ENCODE peak calls at places on chromosomes 1 and 21, in six cellular contexts. One of them, this sample, is unnamed.
A peak's percentile ranks its signal among the peaks of the same experiment; 100 is the strongest.

GRCh38 chr1:115275216-115275615 is 62.8 kb downstream of the NGF start:
- DNase-seq in GM12878: no peak
- DNase-seq in GM12891: no peak
- DNase-seq in HepG2: no peak
- DNase-seq in H1: no peak
- DNase-seq in K562: peak; percentile 52
- DNase-seq in this sample: no peak

GRCh38 chr1:101200513-101200912 is 36.3 kb upstream of the S1PR1 start:
- DNase-seq in GM12878: no peak
- DNase-seq in HepG2: no peak
- DNase-seq in GM12891: no peak
- DNase-seq in K562: no peak
- DNase-seq in H1: no peak
- DNase-seq in this sample: no peak

GRCh38 chr1:210900079-210900478 is 233.9 kb downstream of the KCNH1 start:
- DNase-seq in H1: no peak
- DNase-seq in GM12891: no peak
- DNase-seq in K562: no peak
- DNase-seq in HepG2: no peak
- DNase-seq in GM12878: no peak
- DNase-seq in this sample: no peak

GRCh38 chr1:19232526-19232851 is 18.8 kb downstream of the EMC1 start:
- DNase-seq in K562: no peak
- DNase-seq in H1: no peak
- DNase-seq in HepG2: peak; percentile 25
- DNase-seq in GM12878: no peak
- DNase-seq in GM12891: no peak
- DNase-seq in this sample: no peak

GRCh38 chr1:160143695-160144094 is 7.7 kb upstream of the ATP1A4 start:
- DNase-seq in GM12878: no peak
- DNase-seq in GM12891: no peak
- DNase-seq in K562: no peak
- DNase-seq in H1: no peak
- DNase-seq in HepG2: no peak
- DNase-seq in this sample: no peak

GRCh38 chr1:113146242-113147072 is 73.5 kb downstream of the LRIG2 start:
- DNase-seq in GM12878: no peak
- DNase-seq in H1: no peak
- DNase-seq in K562: peak; percentile 59
- DNase-seq in HepG2: peak; percentile 87
- DNase-seq in GM12891: no peak
- DNase-seq in this sample: no peak

GRCh38 chr1:58975888-58976287 is 192.0 kb upstream of the JUN start:
- DNase-seq in GM12878: no peak
- DNase-seq in K562: peak; percentile 22
- DNase-seq in HepG2: no peak
- DNase-seq in H1: no peak
- DNase-seq in GM12891: no peak
- DNase-seq in this sample: no peak

GRCh38 chr1:54845772-54846171 is 41.2 kb downstream of the DHCR24 start:
- DNase-seq in GM12891: no peak
- DNase-seq in H1: peak; percentile 37
- DNase-seq in HepG2: no peak
- DNase-seq in K562: no peak
- DNase-seq in GM12878: no peak
- DNase-seq in this sample: no peak

GRCh38 chr1:161398900-161399256 is 31.2 kb upstream of the CFAP126 start:
- DNase-seq in K562: no peak
- DNase-seq in H1: no peak
- DNase-seq in GM12891: no peak
- DNase-seq in GM12878: no peak
- DNase-seq in HepG2: no peak
- DNase-seq in this sample: no peak

GRCh38 chr1:25642710-25643109 is 26.1 kb downstream of the MAN1C1 start:
- DNase-seq in GM12878: peak; percentile 44
- DNase-seq in GM12891: peak; percentile 42
- DNase-seq in K562: no peak
- DNase-seq in H1: peak; percentile 10
- DNase-seq in HepG2: no peak
- DNase-seq in this sample: no peak

GRCh38 chr1:68085752-68086151 is 35.3 kb upstream of the DIRAS3 start:
- DNase-seq in GM12891: no peak
- DNase-seq in HepG2: no peak
- DNase-seq in GM12878: no peak
- DNase-seq in H1: no peak
- DNase-seq in K562: no peak
- DNase-seq in this sample: no peak

GRCh38 chr1:53198241-53198651 is 1.6 kb downstream of the CPT2 start:
- DNase-seq in GM12878: no peak
- DNase-seq in K562: no peak
- DNase-seq in GM12891: no peak
- DNase-seq in H1: no peak
- DNase-seq in HepG2: no peak
- DNase-seq in this sample: no peak

GRCh38 chr21:39232926-39233325 is 49.7 kb upstream of the PSMG1 start:
- DNase-seq in GM12891: no peak
- DNase-seq in H1: no peak
- DNase-seq in K562: no peak
- DNase-seq in GM12878: no peak
- DNase-seq in HepG2: no peak
- DNase-seq in this sample: no peak

GRCh38 chr1:202280595-202280994 is 61.1 kb downstream of the UBE2T start:
- DNase-seq in H1: no peak
- DNase-seq in K562: no peak
- DNase-seq in GM12891: no peak
- DNase-seq in GM12878: no peak
- DNase-seq in HepG2: no peak
- DNase-seq in this sample: no peak

DNA sequence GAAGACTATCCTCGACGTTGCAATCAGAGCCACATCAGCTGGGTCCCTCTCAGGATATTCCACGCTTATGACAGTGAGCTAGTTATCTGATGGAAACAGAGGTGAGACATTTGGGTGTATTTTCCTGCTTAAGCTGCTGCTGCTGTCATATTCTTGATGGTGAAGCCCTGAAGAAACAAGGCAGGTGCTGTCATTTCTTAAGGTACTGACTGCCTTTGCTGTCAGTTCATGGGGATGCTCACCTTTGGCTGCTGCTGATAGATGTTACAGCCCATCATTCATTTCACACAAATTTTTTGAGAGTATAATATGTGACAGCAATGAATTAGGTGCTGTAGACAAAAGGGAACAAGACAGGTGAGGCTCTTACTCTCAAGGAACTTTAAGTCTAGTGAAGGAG is 577.4 kb downstream of the LMO4 start:
- DNase-seq in GM12891: no peak
- DNase-seq in K562: no peak
- DNase-seq in GM12878: no peak
- DNase-seq in H1: no peak
- DNase-seq in HepG2: no peak
- DNase-seq in this sample: no peak
- TF ChIP-seq POLR2AphosphoS5 in GM12891: no peak
- TF ChIP-seq POLR2AphosphoS5 in K562: no peak
- TF ChIP-seq POLR2AphosphoS5 in GM12878: no peak
- TF ChIP-seq POLR2AphosphoS5 in H1: no peak
- TF ChIP-seq POLR2AphosphoS5 in HepG2: no peak
- TF ChIP-seq POLR2AphosphoS5 in this sample: no peak

DNA sequence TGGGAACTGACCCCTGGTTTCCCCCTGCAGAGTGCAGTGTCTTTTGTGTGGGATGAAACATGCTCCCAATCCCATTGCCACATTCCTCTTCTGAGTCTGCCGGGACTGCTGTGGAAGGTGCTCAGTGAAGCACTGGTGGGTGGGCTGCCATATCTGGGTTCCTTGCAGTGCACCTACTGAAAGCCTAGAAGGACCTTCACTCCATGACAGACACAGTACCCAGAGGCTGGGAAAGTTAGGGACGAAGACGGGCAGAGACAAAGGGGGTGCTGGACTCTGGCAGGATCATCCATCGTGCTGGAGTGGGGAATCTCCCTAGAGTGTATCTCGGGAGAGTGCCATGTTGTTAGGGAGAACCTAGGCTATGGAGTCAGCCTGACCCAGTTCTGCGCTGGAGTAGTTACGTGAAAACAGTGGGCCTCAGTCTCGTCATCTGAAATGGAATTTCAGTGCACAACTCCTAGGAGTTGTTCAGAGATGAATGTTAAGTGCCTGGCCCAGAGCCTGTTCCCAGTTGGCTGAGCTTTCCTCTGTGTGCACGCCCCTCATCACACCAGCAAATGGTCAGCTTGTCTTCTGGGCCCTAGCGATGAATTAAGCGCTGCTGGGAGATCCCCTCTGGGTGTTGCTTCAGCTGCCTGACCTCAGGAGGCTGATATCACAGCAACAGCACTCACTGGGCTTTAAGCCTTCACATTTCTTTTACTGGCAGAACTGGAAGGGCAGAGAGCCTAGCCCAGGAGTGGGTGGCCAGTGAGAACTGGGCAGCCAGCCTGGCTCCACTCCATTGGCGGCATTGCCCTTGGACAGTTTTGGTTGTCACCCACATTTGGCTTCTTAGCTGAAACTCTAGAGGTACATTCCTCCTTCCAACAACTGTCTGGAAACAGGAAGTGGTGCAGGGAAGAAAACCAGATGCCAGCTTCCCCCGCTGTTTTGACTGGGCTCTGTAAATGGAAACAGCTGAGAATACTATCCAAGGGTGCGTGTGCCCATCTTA is 479.8 kb upstream of the VAMP3 start:
- DNase-seq in H1: peak; percentile 37
- DNase-seq in K562: no peak
- DNase-seq in GM12878: no peak
- DNase-seq in HepG2: no peak
- DNase-seq in GM12891: no peak
- DNase-seq in this sample: no peak
- TF ChIP-seq TAF1 in H1: no peak
- TF ChIP-seq TAF1 in K562: no peak
- TF ChIP-seq TAF1 in GM12878: no peak
- TF ChIP-seq TAF1 in HepG2: no peak
- TF ChIP-seq TAF1 in GM12891: no peak
- TF ChIP-seq TAF1 in this sample: no peak

GRCh38 chr1:3900969-3901529 is 977 bp upstream of the C1orf174 start:
- DNase-seq in K562: peak; percentile 99
- DNase-seq in GM12878: peak; percentile 86
- DNase-seq in H1: peak; percentile 97
- DNase-seq in GM12891: peak; percentile 93
- DNase-seq in HepG2: peak; percentile 93
- DNase-seq in this sample: peak; percentile 89
- TF ChIP-seq POLR2A in K562: peak; percentile 79
- TF ChIP-seq POLR2A in GM12878: peak; percentile 64
- TF ChIP-seq POLR2A in H1: no peak
- TF ChIP-seq POLR2A in GM12891: no peak
- TF ChIP-seq POLR2A in HepG2: no peak
- TF ChIP-seq POLR2A in this sample: no peak

DNA sequence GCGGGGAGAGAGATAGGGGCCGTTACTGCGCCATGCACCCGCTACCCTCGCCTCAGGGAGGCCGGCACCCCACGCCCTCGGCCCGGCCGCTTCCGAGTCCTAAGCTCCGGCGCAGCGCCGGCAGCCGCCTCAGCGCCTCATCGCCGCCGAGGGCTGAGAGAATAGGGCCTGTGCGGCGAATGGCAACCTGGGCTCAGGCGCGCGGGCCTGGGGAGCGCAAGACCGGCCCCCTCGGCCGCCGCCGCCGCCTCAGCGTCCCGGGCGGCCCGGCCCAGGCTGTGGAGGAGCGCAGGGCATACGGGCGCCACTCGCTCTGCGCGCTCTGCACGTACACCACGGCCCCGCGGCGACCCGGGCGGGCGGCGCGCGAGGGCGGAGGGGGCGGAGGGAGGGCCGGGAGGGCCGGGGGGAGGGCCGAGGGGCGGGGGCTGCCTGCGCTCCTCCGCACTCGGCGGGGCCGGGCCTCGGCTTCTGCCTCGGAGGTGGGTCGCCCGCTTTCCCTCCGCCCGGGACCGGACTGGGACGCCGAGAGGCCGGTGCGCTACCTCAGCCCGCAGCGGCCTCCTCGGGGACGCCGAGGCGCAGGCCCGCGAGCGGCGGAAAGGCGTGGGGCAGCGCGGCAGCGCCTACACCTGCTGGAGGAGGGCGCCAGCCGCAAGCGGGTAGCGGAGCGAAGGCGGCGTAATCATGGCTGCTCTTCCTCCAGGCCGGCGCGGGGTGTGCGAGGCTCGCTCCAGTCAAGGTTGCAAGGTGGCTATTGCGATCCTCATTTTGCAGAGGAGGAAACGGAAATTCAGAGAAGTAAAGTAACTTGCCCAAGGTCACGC is at the start of gene EGLN1:
- DNase-seq in HepG2: peak; percentile 82
- DNase-seq in GM12891: peak; percentile 70
- DNase-seq in H1: peak; percentile 82
- DNase-seq in K562: peak; percentile 93
- DNase-seq in GM12878: peak; percentile 48
- DNase-seq in this sample: peak; percentile 68
- TF ChIP-seq POLR2AphosphoS5 in HepG2: peak; percentile 53
- TF ChIP-seq POLR2AphosphoS5 in GM12891: no peak
- TF ChIP-seq POLR2AphosphoS5 in H1: peak; percentile 62
- TF ChIP-seq POLR2AphosphoS5 in K562: peak; percentile 51
- TF ChIP-seq POLR2AphosphoS5 in GM12878: no peak
- TF ChIP-seq POLR2AphosphoS5 in this sample: peak; percentile 67

DNA sequence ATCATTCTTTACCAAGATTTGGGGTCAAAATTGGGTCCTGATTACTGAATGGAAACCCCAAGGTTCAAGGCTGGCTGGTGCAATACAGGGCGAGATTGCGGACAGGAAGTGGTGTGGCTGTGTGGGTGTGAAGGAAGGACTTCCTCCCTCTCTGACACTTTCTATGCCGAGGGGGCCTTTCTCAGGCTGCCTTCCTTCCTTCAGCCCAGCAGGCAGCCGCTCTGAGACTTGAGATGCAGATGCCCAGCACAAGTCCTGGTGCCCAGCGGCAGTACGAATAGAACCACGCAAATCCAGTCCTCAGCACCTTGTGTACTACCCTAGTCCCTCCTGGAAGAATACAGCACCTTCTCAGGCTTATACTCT is 16.3 kb downstream of the BATF3 start:
- DNase-seq in H1: no peak
- DNase-seq in GM12878: peak; percentile 81
- DNase-seq in HepG2: no peak
- DNase-seq in K562: no peak
- DNase-seq in GM12891: peak; percentile 63
- DNase-seq in this sample: peak; percentile 78
- TF ChIP-seq TAF1 in H1: no peak
- TF ChIP-seq TAF1 in GM12878: peak; percentile 10
- TF ChIP-seq TAF1 in HepG2: no peak
- TF ChIP-seq TAF1 in K562: no peak
- TF ChIP-seq TAF1 in GM12891: no peak
- TF ChIP-seq TAF1 in this sample: no peak

DNA sequence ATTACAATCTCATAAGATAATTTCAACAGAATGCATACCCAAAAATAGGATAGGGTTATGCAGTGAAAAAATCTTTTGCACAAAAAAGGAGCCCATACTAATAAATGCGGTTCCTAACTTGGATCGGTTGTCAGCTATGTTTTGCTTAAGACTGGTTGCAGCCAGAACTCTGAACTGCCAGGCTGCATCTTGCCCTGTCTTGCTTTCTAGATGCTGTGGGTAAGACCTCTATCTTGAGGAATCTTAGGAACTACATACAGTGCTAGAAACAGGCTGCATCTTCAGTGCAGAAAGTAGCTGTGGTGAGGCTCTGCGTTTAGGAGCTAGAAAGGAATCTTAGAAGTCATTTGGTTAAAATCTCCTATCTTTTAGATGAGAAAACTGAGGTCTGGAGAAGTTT is 45.6 kb upstream of the PLA2G4A start:
- DNase-seq in HepG2: no peak
- DNase-seq in GM12878: no peak
- DNase-seq in H1: no peak
- DNase-seq in K562: no peak
- DNase-seq in GM12891: no peak
- DNase-seq in this sample: no peak
- TF ChIP-seq POLR2A in HepG2: no peak
- TF ChIP-seq POLR2A in GM12878: no peak
- TF ChIP-seq POLR2A in H1: no peak
- TF ChIP-seq POLR2A in K562: no peak
- TF ChIP-seq POLR2A in GM12891: no peak
- TF ChIP-seq POLR2A in this sample: no peak

GRCh38 chr1:5747428-5748285 is 244.6 kb downstream of the NPHP4 start:
- DNase-seq in HepG2: no peak
- DNase-seq in GM12878: no peak
- DNase-seq in GM12891: no peak
- DNase-seq in K562: no peak
- DNase-seq in H1: peak; percentile 41
- DNase-seq in this sample: no peak
- TF ChIP-seq POLR2AphosphoS5 in HepG2: no peak
- TF ChIP-seq POLR2AphosphoS5 in GM12878: no peak
- TF ChIP-seq POLR2AphosphoS5 in GM12891: no peak
- TF ChIP-seq POLR2AphosphoS5 in K562: no peak
- TF ChIP-seq POLR2AphosphoS5 in H1: no peak
- TF ChIP-seq POLR2AphosphoS5 in this sample: no peak